ENCODE peak calls at places on chromosomes 5 and 9, in five cellular contexts. Y is breast epithelium, Q is HCT116, W is GM12878, M is sigmoid colon. T is an unnamed sample.

GRCh38 chr5:64594601-64595518 is 89.0 kb downstream of the RGS7BP start:
- DNase-seq in M (no peak), Q (no peak), Y (no peak), W (no peak), T (no peak)

GRCh38 chr5:110625376-110625999 is 101.0 kb downstream of the TMEM232 start:
- DNase-seq in Q (peak), M (no peak), W (no peak), Y (no peak), T (no peak)

GRCh38 chr5:95390812-95391492 is at the start of gene FAM81B:
- DNase-seq in Q (no peak), M (no peak), Y (no peak), W (no peak), T (no peak)

GRCh38 chr5:2757563-2758311 is 6.3 kb upstream of the IRX2 start:
- DNase-seq in M (no peak), Q (no peak), Y (peak), W (no peak), T (no peak)

GRCh38 chr5:82225525-82226172 is 52.5 kb downstream of the RPS23 start:
- DNase-seq in Y (peak), W (peak), Q (peak), M (peak), T (no peak)

GRCh38 chr9:127197861-127198430 is 66.6 kb upstream of the GARNL3 start:
- DNase-seq in Y (no peak), Q (no peak), W (no peak), M (no peak), T (no peak)

GRCh38 chr5:55481293-55481900 is 53.4 kb downstream of the PLPP1 start:
- DNase-seq in M (no peak), W (no peak), Q (no peak), Y (no peak), T (no peak)

GRCh38 chr5:135398160-135398854 is 724 bp downstream of the MACROH2A1 start:
- DNase-seq in W (no peak), Y (peak), M (no peak), Q (peak), T (no peak)

GRCh38 chr5:4551034-4551433 is 589.1 kb upstream of the ADAMTS16 start:
- DNase-seq in M (no peak), Y (no peak), W (no peak), Q (no peak), T (no peak)

GRCh38 chr5:64690417-64691151 is at the start of gene SHISAL2B:
- DNase-seq in Y (no peak), M (no peak), W (no peak), Q (no peak), T (no peak)

GRCh38 chr9:81588148-81588874 is 101.0 kb downstream of the TLE1 start:
- DNase-seq in W (no peak), Q (no peak), Y (no peak), M (peak), T (no peak)

GRCh38 chr9:81589392-81589791 is 100.0 kb downstream of the TLE1 start:
- DNase-seq in M (no peak), W (no peak), Q (no peak), Y (no peak), T (no peak)

GRCh38 chr9:81584099-81584498 is 105.2 kb downstream of the TLE1 start:
- DNase-seq in Q (no peak), Y (no peak), M (no peak), W (no peak), T (no peak)

GRCh38 chr9:81586786-81587185 is 102.6 kb downstream of the TLE1 start:
- DNase-seq in Y (no peak), Q (no peak), M (no peak), W (no peak), T (no peak)

GRCh38 chr9:81585191-81585763 is 104.1 kb downstream of the TLE1 start:
- DNase-seq in M (no peak), Q (no peak), W (no peak), Y (no peak), T (no peak)
- TF ChIP-seq POLR2AphosphoS5 in M (peak), Q (no peak), W (no peak), Y (no peak), T (no peak)

GRCh38 chr5:103562084-103562452 is 521 bp downstream of the NUDT12 start:
- DNase-seq in W (no peak), M (no peak), Q (no peak), Y (no peak), T (no peak)
- TF ChIP-seq POLR2A in W (no peak), M (no peak), Q (no peak), Y (no peak), T (no peak)

GRCh38 chr5:14165375-14166091 is 22.4 kb downstream of the TRIO start:
- DNase-seq in Q (peak), W (no peak), Y (no peak), M (no peak), T (no peak)

GRCh38 chr5:14164764-14165163 is 21.6 kb downstream of the TRIO start:
- DNase-seq in M (no peak), Y (no peak), W (no peak), Q (no peak), T (no peak)

GRCh38 chr5:14167211-14167845 is 24.2 kb downstream of the TRIO start:
- DNase-seq in M (no peak), Q (no peak), W (no peak), Y (no peak), T (no peak)

GRCh38 chr5:14168139-14168792 is 25.1 kb downstream of the TRIO start:
- DNase-seq in W (no peak), M (no peak), Y (no peak), Q (no peak), T (no peak)

DNA sequence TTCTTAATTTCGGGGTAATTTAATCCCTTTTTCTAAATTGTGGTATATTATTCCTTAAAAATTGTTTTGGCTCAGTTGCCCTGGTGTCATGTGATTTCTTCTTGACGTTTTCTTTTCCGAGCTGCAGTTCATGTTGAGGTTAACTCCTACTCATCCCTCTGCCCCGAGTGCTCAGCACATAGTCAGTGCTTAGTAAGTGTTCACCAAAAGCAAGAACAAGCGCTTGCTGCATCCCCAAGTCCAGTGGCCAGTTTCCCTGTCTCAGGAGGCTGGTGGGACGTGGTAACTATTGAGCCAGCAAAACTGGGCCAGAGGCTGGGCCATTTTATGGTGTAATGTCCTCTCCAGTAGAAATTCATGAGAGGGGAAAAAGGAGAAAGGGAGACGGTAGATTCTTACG is 23.3 kb downstream of the TRIO start:
- DNase-seq in Q (no peak), W (no peak), Y (no peak), M (no peak), T (no peak)
- H3K27ac ChIP-seq in Q (no peak), W (peak), Y (no peak), M (no peak), T (no peak)

GRCh38 chr5:17431272-17432050 is 66.6 kb upstream of the TAF11L2 start:
- DNase-seq in Q (no peak), W (no peak), M (no peak), Y (no peak), T (no peak)

GRCh38 chr5:17428176-17428800 is 69.7 kb upstream of the TAF11L2 start:
- DNase-seq in Q (no peak), M (no peak), W (no peak), Y (no peak), T (no peak)

GRCh38 chr5:17432571-17432970 is 65.5 kb upstream of the TAF11L2 start:
- DNase-seq in W (no peak), Y (no peak), Q (no peak), M (no peak), T (no peak)

GRCh38 chr5:17426104-17426739 is 71.8 kb upstream of the TAF11L2 start:
- DNase-seq in Q (no peak), M (no peak), Y (no peak), W (peak), T (no peak)

DNA sequence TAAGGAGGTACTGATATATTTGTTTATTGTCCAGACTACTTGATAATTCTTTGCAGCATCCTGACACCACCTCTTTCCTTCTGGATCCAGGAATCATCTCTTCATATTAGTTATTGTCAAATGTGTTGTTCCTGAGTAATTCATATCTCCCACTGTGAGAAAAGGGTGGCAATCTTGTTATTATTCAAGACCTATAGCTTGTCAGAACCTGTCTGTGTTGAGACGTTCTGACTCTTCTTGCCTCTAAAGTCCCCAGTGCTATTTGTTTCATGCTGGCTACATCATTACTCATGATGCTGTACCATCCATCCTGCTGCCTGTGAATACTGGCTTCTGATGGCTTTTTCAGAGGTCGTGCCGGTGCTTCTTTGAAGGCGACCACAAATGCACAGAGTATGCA is 68.7 kb upstream of the TAF11L2 start:
- DNase-seq in Y (no peak), Q (no peak), M (no peak), W (no peak), T (no peak)
- TF ChIP-seq POLR2AphosphoS5 in Y (no peak), Q (no peak), M (no peak), W (no peak), T (no peak)

GRCh38 chr5:132663771-132664695 is 6.1 kb downstream of the IL13 start:
- DNase-seq in W (peak), Q (no peak), M (no peak), Y (no peak), T (peak)
- TF ChIP-seq POLR2A in W (no peak), Q (no peak), M (no peak), Y (no peak), T (no peak)

GRCh38 chr5:138553437-138554095 is 10.5 kb upstream of the ETF1 start:
- DNase-seq in Y (no peak), W (no peak), Q (no peak), M (no peak), T (no peak)

GRCh38 chr5:138557677-138558076 is 14.6 kb upstream of the ETF1 start:
- DNase-seq in W (no peak), Y (no peak), Q (no peak), M (no peak), T (no peak)

GRCh38 chr5:138549414-138549813 is 6.4 kb upstream of the ETF1 start:
- DNase-seq in Q (no peak), Y (no peak), M (no peak), W (no peak), T (no peak)

GRCh38 chr5:138552700-138553099 is 9.7 kb upstream of the ETF1 start:
- DNase-seq in Y (no peak), W (no peak), Q (no peak), M (no peak), T (no peak)

DNA sequence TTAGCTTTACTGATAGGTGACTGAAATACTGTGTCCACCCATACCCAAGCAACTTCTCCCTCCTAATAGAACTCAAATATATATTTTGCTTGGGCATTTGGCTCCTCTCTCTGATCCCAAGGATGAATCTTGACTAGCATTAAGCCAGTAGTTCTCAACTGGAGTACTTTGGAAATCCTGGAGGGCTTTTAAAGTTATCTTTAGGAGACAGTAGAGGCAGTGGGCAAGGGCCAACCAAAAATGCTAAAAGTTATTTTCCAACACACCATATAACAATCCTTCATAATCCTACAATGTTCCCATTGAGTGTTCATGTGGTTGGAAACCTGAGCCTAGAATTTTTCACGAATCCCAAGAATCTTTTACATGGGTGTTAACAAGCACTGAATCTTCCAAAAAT is 11.1 kb upstream of the ETF1 start:
- DNase-seq in Q (no peak), Y (no peak), M (no peak), W (no peak), T (no peak)
- H3K27ac ChIP-seq in Q (no peak), Y (no peak), M (no peak), W (no peak), T (no peak)

GRCh38 chr9:114619205-114619758 is 8.2 kb downstream of the TMEM268 start:
- DNase-seq in Y (no peak), W (no peak), M (no peak), Q (no peak), T (no peak)
- TF ChIP-seq POLR2AphosphoS5 in Y (no peak), W (no peak), M (no peak), Q (no peak), T (no peak)

DNA sequence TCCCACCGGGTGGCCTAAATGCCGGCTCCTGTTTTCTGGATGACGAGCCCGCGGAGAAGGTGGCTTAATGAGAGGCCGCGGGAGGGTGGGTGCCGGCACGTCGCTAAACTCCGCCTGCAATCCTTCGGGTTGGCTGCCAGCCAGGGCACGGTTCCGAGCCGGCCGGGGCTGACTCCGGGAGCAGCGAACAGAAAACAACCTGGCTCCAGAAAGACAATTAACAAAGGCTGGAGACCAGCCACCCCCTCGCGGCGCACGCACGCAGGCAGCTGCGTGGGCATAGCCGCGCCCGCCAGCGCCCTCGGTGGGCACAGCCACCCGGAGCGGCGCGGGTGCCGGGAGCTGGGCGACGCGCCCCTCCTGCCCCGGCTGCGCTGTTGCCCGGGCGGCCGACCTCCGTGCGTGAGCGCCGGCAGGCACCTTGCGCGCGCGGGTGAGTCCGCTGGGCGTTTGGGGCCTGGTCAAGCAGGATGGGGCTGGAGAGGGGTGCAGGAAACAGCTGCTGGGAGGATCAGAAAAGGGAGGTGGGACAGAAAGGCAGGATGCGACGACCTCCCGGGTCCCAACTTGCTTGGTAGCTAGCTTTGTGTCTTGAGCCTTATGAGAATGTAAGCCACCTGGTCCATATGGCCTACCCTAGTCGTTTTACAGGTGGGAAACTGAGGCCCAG is at the start of gene ARHGEF37:
- DNase-seq in Q (peak), Y (peak), W (no peak), M (peak), T (peak)
- TF ChIP-seq POLR2A in Q (no peak), Y (no peak), W (no peak), M (peak), T (no peak)